ENCODE peak calls at places on chromosome 13, in four cellular contexts. V, B, O and L are unnamed samples.

GRCh38 chr13:30520571-30520970 is 54.8 kb upstream of the HMGB1 start:
- DNase-seq in V (no peak), B (no peak), O (no peak), L (no peak)

GRCh38 chr13:104683789-104684188 is 1617.6 kb upstream of the SLC10A2 start:
- DNase-seq in V (no peak), B (no peak), O (no peak), L (no peak)

GRCh38 chr13:98585946-98586345 is 9.0 kb upstream of the STK24 start:
- DNase-seq in V (no peak), B (no peak), O (no peak), L (no peak)

GRCh38 chr13:76884167-76884566 is 2.0 kb downstream of the KCTD12 start:
- DNase-seq in V (no peak), B (no peak), O (no peak), L (no peak)

GRCh38 chr13:94157705-94158218 is 321.7 kb downstream of the DCT start:
- DNase-seq in V (no peak), B (no peak), O (no peak), L (no peak)

GRCh38 chr13:99198630-99199029 is 2.0 kb upstream of the UBAC2 start:
- DNase-seq in V (no peak), B (no peak), O (no peak), L (no peak)

GRCh38 chr13:98746968-98747367 is 5.5 kb downstream of the SLC15A1 start:
- DNase-seq in V (no peak), B (peak), O (no peak), L (peak)

GRCh38 chr13:107266657-107267056 is 698.7 kb upstream of the ARGLU1 start:
- DNase-seq in V (no peak), B (no peak), O (no peak), L (no peak)

GRCh38 chr13:42280537-42280936 is 8.6 kb downstream of the AKAP11 start:
- DNase-seq in V (no peak), B (no peak), O (no peak), L (no peak)

GRCh38 chr13:90526711-90527110 is 820.8 kb upstream of the MIR17HG start:
- DNase-seq in V (no peak), B (no peak), O (no peak), L (no peak)

DNA sequence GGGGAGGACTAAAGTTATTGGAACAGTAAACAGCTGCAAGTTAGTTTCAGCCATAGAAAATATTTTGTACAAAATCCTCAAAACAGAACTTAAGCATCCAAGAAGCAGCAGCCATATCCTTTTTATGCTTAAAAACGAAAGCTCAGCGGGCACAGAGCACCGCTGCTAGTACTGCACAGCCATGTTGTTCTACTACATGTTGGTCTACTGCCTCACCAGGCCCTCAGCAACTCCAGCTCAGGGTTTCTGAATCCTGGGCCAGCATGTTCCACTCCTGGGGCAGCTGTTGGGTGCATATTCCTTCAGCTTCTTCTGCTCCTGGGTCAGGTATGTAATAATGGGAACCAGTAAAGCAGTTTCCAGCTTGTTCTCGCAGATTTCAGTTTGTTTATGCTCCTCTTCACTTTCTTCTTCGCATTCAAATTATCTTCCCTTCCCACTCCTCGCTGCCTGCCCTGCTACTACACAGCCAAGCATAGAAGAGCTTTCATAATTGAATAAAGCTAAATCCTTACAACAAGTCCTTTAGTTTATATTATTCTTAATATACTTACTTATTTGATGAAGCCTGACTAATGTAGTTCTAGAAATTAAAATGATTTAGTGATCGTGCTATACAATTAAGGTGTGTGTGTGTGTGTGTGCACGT is 820.5 kb upstream of the ATXN8OS start:
- DNase-seq in V (no peak), B (no peak), O (no peak), L (peak)
- TF ChIP-seq CHD4 in V (no peak), B (no peak), O (no peak), L (no peak)

GRCh38 chr13:46367622-46368327 is 19.3 kb downstream of the RUBCNL start:
- DNase-seq in V (no peak), B (no peak), O (no peak), L (no peak)

GRCh38 chr13:46369506-46370268 is 17.4 kb downstream of the RUBCNL start:
- DNase-seq in V (no peak), B (no peak), O (no peak), L (no peak)

GRCh38 chr13:46374710-46375109 is 12.3 kb downstream of the RUBCNL start:
- DNase-seq in V (no peak), B (no peak), O (no peak), L (no peak)

GRCh38 chr13:46373623-46374022 is 13.4 kb downstream of the RUBCNL start:
- DNase-seq in V (no peak), B (no peak), O (no peak), L (no peak)

DNA sequence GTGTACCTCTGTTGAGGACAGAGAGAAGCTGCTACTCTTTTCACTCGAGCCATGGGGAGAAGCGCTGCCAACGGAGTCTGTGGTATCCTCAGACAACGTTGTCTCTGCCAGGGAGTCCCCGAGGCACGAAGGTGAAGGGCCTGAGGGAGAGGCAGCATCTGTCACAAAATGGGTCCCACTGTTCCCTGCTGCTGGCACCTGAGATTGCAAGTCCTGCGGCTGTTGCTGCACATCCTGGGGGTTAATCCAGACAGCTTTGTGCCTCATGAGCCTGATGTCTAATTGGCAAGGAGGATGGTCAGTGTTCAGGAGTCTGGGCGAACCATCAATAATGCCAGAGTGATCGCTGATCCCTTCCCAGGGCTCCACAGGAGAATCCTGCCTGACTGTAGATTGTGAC is 15.0 kb downstream of the RUBCNL start:
- DNase-seq in V (no peak), B (no peak), O (no peak), L (no peak)
- H3K4me2 ChIP-seq in V (no peak), B (no peak), O (peak), L (no peak)

DNA sequence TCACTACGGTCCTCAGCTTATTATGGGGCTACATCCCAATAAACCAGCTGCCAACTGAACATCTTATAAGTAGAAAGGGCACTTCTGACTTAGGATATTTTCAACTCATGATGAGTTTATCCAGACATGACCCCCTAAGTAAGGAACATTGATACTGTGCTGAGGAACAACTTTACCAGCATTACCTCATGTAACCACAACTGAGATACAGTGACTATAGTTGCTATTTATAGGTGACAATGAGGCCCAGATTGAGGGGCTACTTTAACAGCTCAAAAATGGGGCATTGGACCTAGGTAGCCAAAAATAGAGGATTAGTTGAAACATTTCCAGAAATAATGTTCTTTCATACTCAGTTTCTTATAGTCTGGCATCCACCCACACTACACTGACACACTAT is 26.8 kb downstream of the SKA3 start:
- DNase-seq in V (no peak), B (no peak), O (no peak), L (no peak)
- TF ChIP-seq CHD4 in V (no peak), B (no peak), O (no peak), L (no peak)

DNA sequence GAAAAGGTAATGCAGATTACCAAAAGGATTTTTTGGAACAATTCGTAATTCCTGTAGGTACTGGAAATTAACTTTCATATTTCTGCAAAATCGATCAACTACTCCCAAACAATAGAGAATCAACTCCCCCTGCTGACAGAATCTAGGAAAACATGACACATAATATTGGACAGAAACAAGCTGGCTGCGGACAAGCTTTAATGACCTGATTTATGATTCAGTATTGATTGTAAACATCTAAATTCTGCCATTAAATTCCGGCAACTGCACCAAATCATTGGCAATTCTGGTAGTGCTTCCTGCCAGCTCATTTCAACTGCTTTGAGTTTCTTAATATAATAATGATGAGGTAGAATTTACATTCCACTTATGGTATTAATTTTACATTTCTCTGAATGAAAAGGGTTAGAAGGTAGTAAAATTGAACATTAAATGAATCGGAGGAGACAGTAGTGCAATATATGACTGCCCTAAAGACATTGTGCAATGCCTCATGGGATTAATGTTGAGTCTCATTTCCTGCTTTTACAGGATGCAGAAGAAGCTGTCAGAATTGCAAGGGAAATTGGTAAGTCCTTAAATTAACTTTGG is 146.5 kb downstream of the PCCA start:
- DNase-seq in V (peak), B (peak), O (no peak), L (peak)
- H3K4me2 ChIP-seq in V (no peak), B (peak), O (no peak), L (peak)

GRCh38 chr13:39016087-39016486 is 21.8 kb downstream of the PROSER1 start:
- DNase-seq in V (no peak), B (no peak), O (no peak), L (no peak)

GRCh38 chr13:39012608-39013007 is 22.0 kb upstream of the STOML3 start:
- DNase-seq in V (no peak), B (no peak), O (no peak), L (no peak)

GRCh38 chr13:39020853-39021462 is 16.9 kb downstream of the PROSER1 start:
- DNase-seq in V (no peak), B (no peak), O (no peak), L (no peak)

GRCh38 chr13:39013462-39013861 is 22.8 kb upstream of the STOML3 start:
- DNase-seq in V (no peak), B (no peak), O (no peak), L (no peak)

GRCh38 chr13:39016789-39017188 is 21.1 kb downstream of the PROSER1 start:
- DNase-seq in V (peak), B (peak), O (no peak), L (peak)
- TF ChIP-seq CHD4 in V (no peak), B (no peak), O (no peak), L (no peak)

GRCh38 chr13:80469105-80469840 is 128.3 kb upstream of the SPRY2 start:
- DNase-seq in V (no peak), B (no peak), O (no peak), L (no peak)
- H3K4me2 ChIP-seq in V (no peak), B (no peak), O (no peak), L (peak)

GRCh38 chr13:102873653-102874052 is 27.8 kb downstream of the ERCC5 start:
- DNase-seq in V (no peak), B (no peak), O (no peak), L (no peak)
- TF ChIP-seq CHD4 in V (no peak), B (no peak), O (no peak), L (no peak)

GRCh38 chr13:73018336-73018735 is 40.5 kb upstream of the KLF5 start:
- DNase-seq in V (no peak), B (peak), O (no peak), L (peak)
- H3K4me2 ChIP-seq in V (no peak), B (no peak), O (no peak), L (peak)